ENCODE peak calls at places on chromosomes 4 and X, in four cellular contexts. C is HepG2, H is GM12878, U is K562. P is an unnamed sample.
A peak's percentile ranks its signal among the peaks of the same experiment; 100 is the strongest.

GRCh38 chr4:153573881-153574807 is 108.0 kb downstream of the TMEM131L start:
- DNase-seq in C (peak; percentile 63), H (no peak), U (no peak), P (peak; percentile 23)

GRCh38 chrX:16892504-16893362 is 22.6 kb upstream of the RBBP7 start:
- DNase-seq in C (peak; percentile 50), H (peak; percentile 25), U (peak; percentile 60), P (peak; percentile 84)

GRCh38 chrX:40470830-40471429 is 109.8 kb upstream of the ATP6AP2 start:
- DNase-seq in C (no peak), H (no peak), U (no peak), P (peak; percentile 51)

GRCh38 chr4:174631901-174632758 is 109.8 kb upstream of the HPGD start:
- DNase-seq in C (peak; percentile 20), H (no peak), U (peak; percentile 24), P (peak; percentile 39)

GRCh38 chr4:97656034-97656720 is 487.1 kb downstream of the STPG2 start:
- DNase-seq in C (no peak), H (no peak), U (no peak), P (no peak)

GRCh38 chrX:27918799-27919198 is 62.5 kb downstream of the DCAF8L1 start:
- DNase-seq in C (no peak), H (no peak), U (no peak), P (no peak)

GRCh38 chrX:10039821-10040793 is 72.9 kb downstream of the CLDN34 start:
- DNase-seq in C (peak; percentile 41), H (no peak), U (no peak), P (no peak)

GRCh38 chrX:130111220-130111934 is 1.1 kb upstream of the ELF4 start:
- DNase-seq in C (no peak), H (no peak), U (peak; percentile 35), P (no peak)

GRCh38 chr4:55507612-55508011 is 39.1 kb downstream of the CLOCK start:
- DNase-seq in C (no peak), H (no peak), U (no peak), P (no peak)

GRCh38 chr4:86496094-86497060 is 97.7 kb upstream of the PTPN13 start:
- DNase-seq in C (no peak), H (no peak), U (peak; percentile 61), P (peak; percentile 49)

GRCh38 chr4:107825072-107825789 is 499 bp downstream of the SGMS2 start:
- DNase-seq in C (no peak), H (no peak), U (no peak), P (peak; percentile 60)

GRCh38 chrX:49627030-49627777 is 28.4 kb downstream of the GAGE1 start:
- DNase-seq in C (peak; percentile 6), H (no peak), U (peak; percentile 67), P (peak; percentile 77)

GRCh38 chr4:7377223-7377865 is 57.4 kb downstream of the PSAPL1 start:
- DNase-seq in C (no peak), H (no peak), U (no peak), P (no peak)

GRCh38 chr4:8540072-8540471 is 40.1 kb upstream of the GPR78 start:
- DNase-seq in C (no peak), H (peak; percentile 28), U (no peak), P (no peak)

GRCh38 chrX:97309717-97310116 is 426.0 kb downstream of the RPA4 start:
- DNase-seq in C (no peak), H (no peak), U (no peak), P (no peak)

GRCh38 chrX:14712096-14712495 is 160.8 kb downstream of the FANCB start:
- DNase-seq in C (peak; percentile 1), H (no peak), U (no peak), P (no peak)

GRCh38 chr4:54614094-54614493 is 43.7 kb upstream of the KIT start:
- DNase-seq in C (no peak), H (no peak), U (no peak), P (no peak)

GRCh38 chr4:29336851-29337250 is 1383.3 kb upstream of the PCDH7 start:
- DNase-seq in C (no peak), H (no peak), U (no peak), P (no peak)

GRCh38 chr4:4866124-4866832 is 6.8 kb downstream of the MSX1 start:
- DNase-seq in C (no peak), H (no peak), U (no peak), P (no peak)

GRCh38 chr4:160375746-160376452 is 1273.0 kb downstream of the RAPGEF2 start:
- DNase-seq in C (no peak), H (no peak), U (no peak), P (no peak)

GRCh38 chr4:107490116-107490515 is 229.9 kb downstream of the PAPSS1 start:
- DNase-seq in C (no peak), H (no peak), U (no peak), P (no peak)

GRCh38 chrX:139203681-139204575 is 326.6 kb upstream of the F9 start:
- DNase-seq in C (no peak), H (no peak), U (peak; percentile 28), P (peak; percentile 33)

GRCh38 chr4:16669036-16669435 is 229.4 kb downstream of the LDB2 start:
- DNase-seq in C (no peak), H (no peak), U (no peak), P (no peak)

GRCh38 chr4:53501561-53501960 is 89.7 kb downstream of the LNX1 start:
- DNase-seq in C (no peak), H (no peak), U (no peak), P (no peak)

GRCh38 chr4:66539745-66540144 is 869.5 kb upstream of the EPHA5 start:
- DNase-seq in C (no peak), H (no peak), U (no peak), P (no peak)

GRCh38 chr4:13524504-13525243 is 19.6 kb downstream of the NKX3-2 start:
- DNase-seq in C (no peak), H (no peak), U (peak; percentile 4), P (no peak)

GRCh38 chrX:74670028-74670427 is 55.6 kb upstream of the RLIM start:
- DNase-seq in C (no peak), H (no peak), U (no peak), P (no peak)

GRCh38 chrX:103309860-103310591 is 764 bp downstream of the BEX2 start:
- DNase-seq in C (no peak), H (no peak), U (no peak), P (no peak)

GRCh38 chrX:69808375-69808774 is 192.5 kb downstream of the EDA start:
- DNase-seq in C (no peak), H (no peak), U (no peak), P (no peak)

DNA sequence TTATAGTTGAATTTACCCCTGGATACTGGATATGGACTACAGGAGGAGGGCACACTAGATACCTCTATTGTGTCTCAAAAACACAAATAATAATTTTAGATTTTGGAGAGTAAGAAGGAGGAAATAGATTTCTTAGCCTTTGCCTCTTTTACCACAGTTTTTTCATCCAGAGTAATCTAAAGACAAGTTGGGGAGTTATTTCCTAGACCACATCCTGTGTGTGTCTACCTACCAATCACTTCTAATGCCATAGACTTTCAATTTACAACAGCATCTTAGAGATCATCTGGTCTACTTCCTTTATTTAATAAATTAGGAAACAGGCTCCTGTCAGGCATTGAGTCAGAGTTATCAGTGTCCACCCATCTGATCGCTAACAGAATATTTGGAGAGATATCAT is 191.5 kb downstream of the EDA start:
- DNase-seq in C (no peak), H (no peak), U (no peak), P (no peak)
- TF ChIP-seq FOXK2 in C (no peak), H (no peak), U (no peak), P (no peak)

GRCh38 chrX:11908371-11908770 is 150.3 kb downstream of the MSL3 start:
- DNase-seq in C (peak; percentile 2), H (peak; percentile 25), U (no peak), P (peak; percentile 20)
- TF ChIP-seq FOXK2 in C (no peak), H (no peak), U (no peak), P (no peak)

GRCh38 chr4:152289963-152290362 is 245.9 kb downstream of the FBXW7 start:
- DNase-seq in C (no peak), H (no peak), U (no peak), P (no peak)

GRCh38 chr4:152290522-152290921 is 245.4 kb downstream of the FBXW7 start:
- DNase-seq in C (no peak), H (no peak), U (no peak), P (no peak)

GRCh38 chr4:152299553-152299952 is 236.3 kb downstream of the FBXW7 start:
- DNase-seq in C (no peak), H (no peak), U (no peak), P (no peak)

GRCh38 chr4:152293527-152293926 is 242.4 kb downstream of the FBXW7 start:
- DNase-seq in C (no peak), H (no peak), U (no peak), P (no peak)

DNA sequence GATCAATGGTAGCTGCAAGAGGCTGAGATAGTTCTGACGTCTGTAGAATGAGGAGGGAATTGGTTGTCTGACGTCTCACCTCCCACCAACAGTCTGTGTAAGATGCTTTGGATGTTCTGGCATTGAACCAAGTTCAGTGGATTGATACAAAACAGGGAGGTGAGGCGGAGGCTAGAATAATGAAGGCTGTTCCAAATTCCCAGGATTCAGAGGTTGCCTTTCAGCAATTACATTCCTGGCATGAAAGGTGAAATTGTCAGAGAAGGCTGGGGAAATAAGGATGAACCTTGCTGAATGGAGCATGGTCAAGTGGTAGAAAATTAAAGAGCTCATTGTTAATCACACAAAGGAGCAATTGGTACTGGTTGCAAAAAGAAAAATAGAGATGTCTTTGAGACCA is 241.6 kb downstream of the FBXW7 start:
- DNase-seq in C (no peak), H (no peak), U (no peak), P (no peak)
- TF ChIP-seq FOXK2 in C (no peak), H (no peak), U (no peak), P (no peak)

GRCh38 chr4:78145005-78145404 is 87.9 kb downstream of the FRAS1 start:
- DNase-seq in C (no peak), H (no peak), U (no peak), P (no peak)

GRCh38 chr4:78150465-78150864 is 93.3 kb downstream of the FRAS1 start:
- DNase-seq in C (peak; percentile 85), H (no peak), U (no peak), P (no peak)

GRCh38 chr4:78145622-78146021 is 88.5 kb downstream of the FRAS1 start:
- DNase-seq in C (no peak), H (no peak), U (no peak), P (no peak)

GRCh38 chr4:78152795-78153194 is 95.7 kb downstream of the FRAS1 start:
- DNase-seq in C (no peak), H (no peak), U (no peak), P (no peak)

GRCh38 chr4:78149737-78150136 is 92.6 kb downstream of the FRAS1 start:
- DNase-seq in C (no peak), H (no peak), U (no peak), P (no peak)
- TF ChIP-seq FOXK2 in C (no peak), H (no peak), U (no peak), P (no peak)

DNA sequence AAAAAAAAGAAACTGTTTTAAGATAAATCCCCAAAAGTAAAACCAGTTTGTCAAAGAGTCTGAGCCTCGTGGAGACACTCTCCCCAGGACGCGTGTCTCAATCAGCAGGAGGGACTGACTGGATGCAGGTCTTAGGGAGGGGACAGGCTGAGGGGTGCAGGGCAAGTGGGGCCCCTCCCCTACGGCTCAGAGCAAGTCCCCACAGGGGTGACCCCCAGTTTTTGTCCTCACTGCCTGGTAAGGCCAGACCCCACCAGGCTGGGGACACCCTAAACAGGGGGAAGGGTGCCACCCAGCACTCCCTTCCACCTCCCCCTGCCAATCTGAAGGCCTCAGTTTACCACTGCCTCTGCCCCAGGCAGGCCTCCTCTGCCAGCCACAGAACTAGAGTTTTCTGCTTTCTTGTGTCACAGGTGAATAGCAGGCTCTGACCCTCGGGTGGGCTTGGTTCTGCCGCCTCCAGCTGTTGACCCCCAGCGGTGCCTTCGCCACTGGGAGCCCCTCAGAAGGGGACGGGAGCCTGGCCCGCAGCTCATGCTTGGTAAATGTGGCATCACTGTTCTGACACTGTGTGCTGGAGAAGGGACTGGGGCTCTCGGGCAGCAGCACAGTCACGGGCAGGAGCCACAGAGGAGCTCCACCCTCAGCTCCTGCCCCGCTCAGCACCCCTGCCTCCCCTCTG is 69.8 kb upstream of the MXD4 start:
- DNase-seq in C (no peak), H (no peak), U (no peak), P (no peak)
- TF ChIP-seq FOXK2 in C (no peak), H (no peak), U (no peak), P (no peak)

P was measured in HEK293T.